ENCODE peak calls at places on chromosomes 12 and 14, in five cellular contexts. One of them, this sample, is unnamed.

GRCh38 chr12:19234991-19235876 is 105.7 kb downstream of the PLEKHA5 start:
- DNase-seq in H9: no peak
- DNase-seq in right lobe of liver: no peak
- DNase-seq in transverse colon: no peak
- DNase-seq in IMR-90: peak
- DNase-seq in this sample: no peak

GRCh38 chr14:91140672-91141071 is 26.8 kb downstream of the DGLUCY start:
- DNase-seq in H9: peak
- DNase-seq in right lobe of liver: no peak
- DNase-seq in transverse colon: peak
- DNase-seq in IMR-90: no peak
- DNase-seq in this sample: no peak

GRCh38 chr14:89096946-89097345 is 272.5 kb downstream of the TTC8 start:
- DNase-seq in H9: no peak
- DNase-seq in right lobe of liver: no peak
- DNase-seq in transverse colon: no peak
- DNase-seq in IMR-90: no peak
- DNase-seq in this sample: no peak

GRCh38 chr14:99505089-99505488 is 23.9 kb downstream of the CCNK start:
- DNase-seq in H9: no peak
- DNase-seq in right lobe of liver: no peak
- DNase-seq in transverse colon: no peak
- DNase-seq in IMR-90: no peak
- DNase-seq in this sample: peak

GRCh38 chr14:68820999-68821683 is 28.3 kb upstream of the ZFP36L1 start:
- DNase-seq in H9: no peak
- DNase-seq in right lobe of liver: peak
- DNase-seq in transverse colon: no peak
- DNase-seq in IMR-90: no peak
- DNase-seq in this sample: no peak

GRCh38 chr12:52647601-52648000 is 4.4 kb downstream of the KRT2 start:
- DNase-seq in H9: peak
- DNase-seq in right lobe of liver: no peak
- DNase-seq in transverse colon: no peak
- DNase-seq in IMR-90: no peak
- DNase-seq in this sample: no peak

GRCh38 chr12:108618079-108618952 is 15.4 kb downstream of the SELPLG start:
- DNase-seq in H9: peak
- DNase-seq in right lobe of liver: peak
- DNase-seq in transverse colon: peak
- DNase-seq in IMR-90: peak
- DNase-seq in this sample: no peak

GRCh38 chr12:67455236-67455635 is 186.1 kb downstream of the CAND1 start:
- DNase-seq in H9: no peak
- DNase-seq in right lobe of liver: peak
- DNase-seq in transverse colon: no peak
- DNase-seq in IMR-90: no peak
- DNase-seq in this sample: no peak

GRCh38 chr14:80764496-80764895 is 177.0 kb downstream of the CEP128 start:
- DNase-seq in H9: no peak
- DNase-seq in right lobe of liver: no peak
- DNase-seq in transverse colon: no peak
- DNase-seq in IMR-90: peak
- DNase-seq in this sample: no peak

GRCh38 chr12:4080213-4080612 is 193.3 kb upstream of the CCND2 start:
- DNase-seq in H9: no peak
- DNase-seq in right lobe of liver: no peak
- DNase-seq in transverse colon: peak
- DNase-seq in IMR-90: no peak
- DNase-seq in this sample: no peak

GRCh38 chr12:67274186-67274585 is 5.0 kb downstream of the CAND1 start:
- DNase-seq in H9: no peak
- DNase-seq in right lobe of liver: no peak
- DNase-seq in transverse colon: no peak
- DNase-seq in IMR-90: no peak
- DNase-seq in this sample: no peak

GRCh38 chr14:68794856-68795601 is 2.2 kb upstream of the ZFP36L1 start:
- DNase-seq in H9: no peak
- DNase-seq in right lobe of liver: no peak
- DNase-seq in transverse colon: peak
- DNase-seq in IMR-90: peak
- DNase-seq in this sample: no peak

GRCh38 chr12:123916729-123917128 is 55.9 kb downstream of the CCDC92 start:
- DNase-seq in H9: no peak
- DNase-seq in right lobe of liver: no peak
- DNase-seq in transverse colon: no peak
- DNase-seq in IMR-90: peak
- DNase-seq in this sample: no peak

GRCh38 chr14:69896080-69896479 is 16.9 kb downstream of the SMOC1 start:
- DNase-seq in H9: no peak
- DNase-seq in right lobe of liver: no peak
- DNase-seq in transverse colon: no peak
- DNase-seq in IMR-90: no peak
- DNase-seq in this sample: no peak

GRCh38 chr12:89951050-89951693 is 242.5 kb upstream of the ATP2B1 start:
- DNase-seq in H9: no peak
- DNase-seq in right lobe of liver: no peak
- DNase-seq in transverse colon: peak
- DNase-seq in IMR-90: peak
- DNase-seq in this sample: no peak

GRCh38 chr12:24948816-24949722 is at the start of gene BCAT1:
- DNase-seq in H9: peak
- DNase-seq in right lobe of liver: peak
- DNase-seq in transverse colon: peak
- DNase-seq in IMR-90: peak
- DNase-seq in this sample: peak

GRCh38 chr12:14930299-14930698 is 8.0 kb downstream of the ERP27 start:
- DNase-seq in H9: no peak
- DNase-seq in right lobe of liver: no peak
- DNase-seq in transverse colon: no peak
- DNase-seq in IMR-90: peak
- DNase-seq in this sample: no peak

GRCh38 chr12:46386877-46387629 is 14.5 kb upstream of the SLC38A2 start:
- DNase-seq in H9: peak
- DNase-seq in right lobe of liver: no peak
- DNase-seq in transverse colon: peak
- DNase-seq in IMR-90: peak
- DNase-seq in this sample: no peak

GRCh38 chr14:90808759-90809529 is 7.3 kb downstream of the TTC7B start:
- DNase-seq in H9: no peak
- DNase-seq in right lobe of liver: no peak
- DNase-seq in transverse colon: no peak
- DNase-seq in IMR-90: peak
- DNase-seq in this sample: no peak

GRCh38 chr12:59570134-59570533 is 25.7 kb upstream of the SLC16A7 start:
- DNase-seq in H9: no peak
- DNase-seq in right lobe of liver: no peak
- DNase-seq in transverse colon: no peak
- DNase-seq in IMR-90: peak
- DNase-seq in this sample: no peak

GRCh38 chr12:96241484-96242256 is 47.5 kb downstream of the ELK3 start:
- DNase-seq in H9: no peak
- DNase-seq in right lobe of liver: no peak
- DNase-seq in transverse colon: peak
- DNase-seq in IMR-90: peak
- DNase-seq in this sample: no peak

GRCh38 chr14:38481939-38482678 is 226.2 kb upstream of the CLEC14A start:
- DNase-seq in H9: peak
- DNase-seq in right lobe of liver: no peak
- DNase-seq in transverse colon: no peak
- DNase-seq in IMR-90: peak
- DNase-seq in this sample: peak

GRCh38 chr12:105378821-105379400 is 48.4 kb downstream of the C12orf75 start:
- DNase-seq in H9: no peak
- DNase-seq in right lobe of liver: no peak
- DNase-seq in transverse colon: no peak
- DNase-seq in IMR-90: no peak
- DNase-seq in this sample: no peak

GRCh38 chr14:101033446-101034165 is 130.1 kb upstream of the RTL1 start:
- DNase-seq in H9: no peak
- DNase-seq in right lobe of liver: peak
- DNase-seq in transverse colon: no peak
- DNase-seq in IMR-90: no peak
- DNase-seq in this sample: peak

GRCh38 chr14:94575730-94576585 is 5.3 kb upstream of the SERPINA5 start:
- DNase-seq in H9: no peak
- DNase-seq in right lobe of liver: no peak
- DNase-seq in transverse colon: no peak
- DNase-seq in IMR-90: peak
- DNase-seq in this sample: no peak

GRCh38 chr14:104335611-104336010 is 197.2 kb downstream of the KIF26A start:
- DNase-seq in H9: peak
- DNase-seq in right lobe of liver: no peak
- DNase-seq in transverse colon: no peak
- DNase-seq in IMR-90: no peak
- DNase-seq in this sample: no peak

GRCh38 chr14:38290601-38291190 is 34.8 kb upstream of the CLEC14A start:
- DNase-seq in H9: no peak
- DNase-seq in right lobe of liver: no peak
- DNase-seq in transverse colon: no peak
- DNase-seq in IMR-90: peak
- DNase-seq in this sample: no peak

GRCh38 chr12:16389594-16389993 is 42.1 kb downstream of the MGST1 start:
- DNase-seq in H9: no peak
- DNase-seq in right lobe of liver: no peak
- DNase-seq in transverse colon: no peak
- DNase-seq in IMR-90: peak
- DNase-seq in this sample: no peak

GRCh38 chr12:97984951-97985350 is 522.3 kb downstream of the RMST start:
- DNase-seq in H9: no peak
- DNase-seq in right lobe of liver: no peak
- DNase-seq in transverse colon: no peak
- DNase-seq in IMR-90: no peak
- DNase-seq in this sample: no peak

GRCh38 chr12:104106965-104107364 is 31.0 kb downstream of the NFYB start:
- DNase-seq in H9: no peak
- DNase-seq in right lobe of liver: no peak
- DNase-seq in transverse colon: no peak
- DNase-seq in IMR-90: no peak
- DNase-seq in this sample: no peak

GRCh38 chr14:65403231-65403630 is 9.3 kb upstream of the FUT8 start:
- DNase-seq in H9: no peak
- DNase-seq in right lobe of liver: no peak
- DNase-seq in transverse colon: no peak
- DNase-seq in IMR-90: no peak
- DNase-seq in this sample: no peak

GRCh38 chr14:53668861-53669260 is 287.8 kb downstream of the BMP4 start:
- DNase-seq in H9: no peak
- DNase-seq in right lobe of liver: no peak
- DNase-seq in transverse colon: no peak
- DNase-seq in IMR-90: peak
- DNase-seq in this sample: no peak

GRCh38 chr12:123149828-123150272 is 1.0 kb downstream of the PITPNM2 start:
- DNase-seq in H9: no peak
- DNase-seq in right lobe of liver: no peak
- DNase-seq in transverse colon: no peak
- DNase-seq in IMR-90: no peak
- DNase-seq in this sample: no peak

GRCh38 chr12:52519826-52520662 is at the start of gene KRT5:
- DNase-seq in H9: no peak
- DNase-seq in right lobe of liver: no peak
- DNase-seq in transverse colon: no peak
- DNase-seq in IMR-90: no peak
- DNase-seq in this sample: no peak

GRCh38 chr12:2683283-2684025 is 111.3 kb upstream of the FKBP4 start:
- DNase-seq in H9: peak
- DNase-seq in right lobe of liver: no peak
- DNase-seq in transverse colon: peak
- DNase-seq in IMR-90: peak
- DNase-seq in this sample: no peak
- TF ChIP-seq CTCF in H9: no peak
- TF ChIP-seq CTCF in right lobe of liver: no peak
- TF ChIP-seq CTCF in transverse colon: no peak
- TF ChIP-seq CTCF in IMR-90: no peak
- TF ChIP-seq CTCF in this sample: no peak

DNA sequence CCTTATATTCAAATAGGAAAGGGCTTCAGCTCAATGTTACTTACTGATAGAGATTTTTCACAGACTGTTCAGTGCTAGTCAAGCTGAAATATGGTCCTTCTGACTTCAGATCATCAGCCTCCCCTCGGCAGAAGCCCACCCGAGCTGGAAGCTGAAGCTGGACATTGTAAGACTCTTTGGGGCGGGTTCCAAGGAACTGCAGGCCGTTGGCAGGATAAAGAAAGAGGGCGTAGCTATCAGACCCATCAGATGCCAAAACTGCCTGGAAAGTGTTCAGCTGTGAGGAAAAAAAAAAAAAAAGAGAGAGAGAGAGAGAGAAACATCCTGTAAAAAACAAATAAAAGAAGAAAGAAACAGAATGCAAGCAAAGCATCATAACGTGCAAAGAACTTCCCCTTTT is 8.8 kb downstream of the NID2 start:
- DNase-seq in H9: no peak
- DNase-seq in right lobe of liver: no peak
- DNase-seq in transverse colon: peak
- DNase-seq in IMR-90: no peak
- DNase-seq in this sample: no peak
- TF ChIP-seq CTCF in H9: no peak
- TF ChIP-seq CTCF in right lobe of liver: no peak
- TF ChIP-seq CTCF in transverse colon: no peak
- TF ChIP-seq CTCF in IMR-90: no peak
- TF ChIP-seq CTCF in this sample: no peak

DNA sequence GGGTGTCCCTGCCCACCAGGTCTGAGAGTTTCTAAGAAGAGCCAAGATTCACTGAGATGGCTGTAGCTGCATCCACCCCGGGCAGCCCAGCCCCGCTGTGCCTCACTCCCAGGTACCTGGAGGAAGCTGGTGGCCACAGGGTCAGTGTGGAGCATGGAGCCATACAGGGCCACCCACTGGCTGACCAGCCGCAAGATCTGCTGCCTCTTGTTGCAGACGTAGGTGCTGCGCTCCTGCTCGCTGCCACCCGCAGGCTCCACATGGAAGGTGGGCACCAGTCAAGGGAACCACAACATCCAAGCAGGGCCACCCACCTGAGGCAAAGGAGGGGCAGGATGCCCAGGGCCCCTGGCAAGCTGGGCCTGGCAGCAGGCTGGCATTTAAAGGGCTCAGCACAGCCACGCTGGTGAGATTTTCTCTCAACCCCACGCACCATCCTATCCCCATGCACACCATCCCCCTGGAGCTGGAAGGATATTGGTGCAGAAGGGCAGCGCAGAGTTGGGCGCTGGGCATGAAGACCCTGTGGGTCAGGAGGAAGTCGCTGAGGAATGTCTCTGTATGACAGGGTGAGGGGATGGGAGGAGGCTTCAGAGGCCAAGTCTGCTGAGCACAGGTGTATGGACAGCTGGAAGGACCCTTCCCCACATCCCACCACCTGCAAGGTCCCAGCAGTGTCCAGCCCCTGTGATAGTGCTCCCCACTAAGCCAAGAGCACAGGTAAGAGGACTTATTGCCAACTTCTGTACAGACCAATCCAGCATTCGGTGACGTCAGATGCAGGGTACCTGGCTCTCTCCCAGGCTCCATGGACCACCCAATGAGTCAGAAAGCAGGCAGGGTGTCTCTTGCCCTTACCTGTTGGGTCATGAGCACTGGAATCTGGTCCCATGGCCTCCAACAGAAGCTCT is 10.8 kb downstream of the RAPGEF3 start:
- DNase-seq in H9: no peak
- DNase-seq in right lobe of liver: no peak
- DNase-seq in transverse colon: no peak
- DNase-seq in IMR-90: no peak
- DNase-seq in this sample: no peak
- TF ChIP-seq CTCF in H9: no peak
- TF ChIP-seq CTCF in right lobe of liver: no peak
- TF ChIP-seq CTCF in transverse colon: no peak
- TF ChIP-seq CTCF in IMR-90: no peak
- TF ChIP-seq CTCF in this sample: no peak

GRCh38 chr14:74946659-74947281 is 8.6 kb downstream of the PGF start:
- DNase-seq in H9: no peak
- DNase-seq in right lobe of liver: no peak
- DNase-seq in transverse colon: no peak
- DNase-seq in IMR-90: no peak
- DNase-seq in this sample: no peak
- TF ChIP-seq CTCF in H9: no peak
- TF ChIP-seq CTCF in right lobe of liver: no peak
- TF ChIP-seq CTCF in transverse colon: no peak
- TF ChIP-seq CTCF in IMR-90: no peak
- TF ChIP-seq CTCF in this sample: peak

This sample was measured in chondrocyte.